ENCODE peak calls at places on chromosome 13, in nine cellular contexts. Y is progenitor cell of endocrine pancreas, B is neuronal stem cell, R is NCI-H1092, D is EL, C is NCI-H345, K is fibroblast of mammary gland, Q is NCI-H2171, S is cerebellar cortex. U is an unnamed sample.

GRCh38 chr13:112727581-112727980 is 37.7 kb downstream of the ATP11A start:
- DNase-seq in Y (no peak), B (no peak), R (no peak), D (no peak), C (no peak), K (no peak), Q (peak), S (no peak), U (no peak)

GRCh38 chr13:98450495-98451167 is 126.3 kb downstream of the STK24 start:
- DNase-seq in Y (no peak), B (no peak), R (no peak), D (no peak), C (no peak), K (no peak), Q (no peak), S (peak), U (no peak)

GRCh38 chr13:31242342-31242741 is 42.6 kb downstream of the B3GLCT start:
- DNase-seq in Y (no peak), B (no peak), R (no peak), D (no peak), C (no peak), K (peak), Q (no peak), S (no peak), U (no peak)

GRCh38 chr13:41905600-41906254 is 55.2 kb downstream of the VWA8 start:
- DNase-seq in Y (no peak), B (no peak), R (peak), D (peak), C (peak), K (peak), Q (no peak), S (peak), U (no peak)

GRCh38 chr13:87677334-87678234 is 6.4 kb downstream of the SLITRK5 start:
- DNase-seq in Y (peak), B (peak), R (peak), D (no peak), C (peak), K (no peak), Q (no peak), S (no peak), U (no peak)

GRCh38 chr13:45325806-45326205 is 15.2 kb downstream of the TPT1 start:
- DNase-seq in Y (no peak), B (no peak), R (no peak), D (peak), C (no peak), K (peak), Q (no peak), S (no peak), U (no peak)

GRCh38 chr13:95564948-95565347 is 12.4 kb downstream of the CLDN10 start:
- DNase-seq in Y (no peak), B (no peak), R (no peak), D (peak), C (no peak), K (peak), Q (no peak), S (no peak), U (no peak)

GRCh38 chr13:42969558-42970172 is 22.4 kb downstream of the EPSTI1 start:
- DNase-seq in Y (peak), B (peak), R (peak), D (peak), C (peak), K (peak), Q (peak), S (peak), U (peak)

GRCh38 chr13:98544105-98544710 is 32.7 kb downstream of the STK24 start:
- DNase-seq in Y (no peak), B (no peak), R (no peak), D (no peak), C (no peak), K (no peak), Q (no peak), S (no peak), U (no peak)

GRCh38 chr13:44734204-44734707 is 158.1 kb upstream of the TSC22D1 start:
- DNase-seq in Y (no peak), B (no peak), R (peak), D (peak), C (no peak), K (peak), Q (peak), S (no peak), U (peak)

GRCh38 chr13:49308104-49308875 is 60.6 kb downstream of the CDADC1 start:
- DNase-seq in Y (no peak), B (no peak), R (no peak), D (no peak), C (no peak), K (peak), Q (no peak), S (peak), U (no peak)

GRCh38 chr13:70457474-70457873 is 349.2 kb upstream of the KLHL1 start:
- DNase-seq in Y (no peak), B (no peak), R (no peak), D (no peak), C (no peak), K (no peak), Q (no peak), S (no peak), U (no peak)

GRCh38 chr13:105334211-105334610 is 1201.3 kb downstream of the EFNB2 start:
- DNase-seq in Y (no peak), B (no peak), R (no peak), D (peak), C (no peak), K (no peak), Q (no peak), S (no peak), U (no peak)

GRCh38 chr13:20126460-20127262 is 34.2 kb downstream of the GJA3 start:
- DNase-seq in Y (no peak), B (no peak), R (no peak), D (no peak), C (no peak), K (no peak), Q (no peak), S (no peak), U (no peak)

GRCh38 chr13:24127116-24127631 is 33.3 kb upstream of the SPATA13 start:
- DNase-seq in Y (no peak), B (no peak), R (no peak), D (no peak), C (no peak), K (peak), Q (no peak), S (no peak), U (no peak)

GRCh38 chr13:109454167-109454917 is 332.0 kb downstream of the IRS2 start:
- DNase-seq in Y (no peak), B (no peak), R (no peak), D (no peak), C (no peak), K (no peak), Q (no peak), S (no peak), U (no peak)

GRCh38 chr13:87669379-87669978 is 1.7 kb upstream of the SLITRK5 start:
- DNase-seq in Y (no peak), B (no peak), R (peak), D (no peak), C (peak), K (peak), Q (no peak), S (peak), U (peak)

GRCh38 chr13:47621931-47622330 is 379.1 kb downstream of the SUCLA2 start:
- DNase-seq in Y (no peak), B (no peak), R (no peak), D (no peak), C (no peak), K (peak), Q (no peak), S (no peak), U (no peak)

GRCh38 chr13:73230714-73231113 is 171.9 kb downstream of the KLF5 start:
- DNase-seq in Y (no peak), B (no peak), R (no peak), D (no peak), C (no peak), K (peak), Q (no peak), S (no peak), U (no peak)

GRCh38 chr13:20796791-20797513 is 23.2 kb upstream of the EEF1AKMT1 start:
- DNase-seq in Y (no peak), B (no peak), R (no peak), D (peak), C (no peak), K (peak), Q (no peak), S (no peak), U (no peak)

GRCh38 chr13:25686831-25687495 is 315.2 kb downstream of the ATP8A2 start:
- DNase-seq in Y (no peak), B (no peak), R (peak), D (no peak), C (peak), K (no peak), Q (peak), S (no peak), U (no peak)

GRCh38 chr13:109199280-109199679 is 569.9 kb downstream of the MYO16 start:
- DNase-seq in Y (no peak), B (no peak), R (no peak), D (no peak), C (no peak), K (no peak), Q (no peak), S (no peak), U (no peak)

GRCh38 chr13:51258612-51259358 is 36.6 kb downstream of the FAM124A start:
- DNase-seq in Y (no peak), B (no peak), R (no peak), D (no peak), C (no peak), K (no peak), Q (no peak), S (no peak), U (no peak)

GRCh38 chr13:98896868-98897144 is 81.1 kb downstream of the DOCK9 start:
- DNase-seq in Y (no peak), B (no peak), R (no peak), D (no peak), C (no peak), K (no peak), Q (no peak), S (no peak), U (no peak)

GRCh38 chr13:60090579-60090978 is 73.1 kb downstream of the DIAPH3 start:
- DNase-seq in Y (no peak), B (no peak), R (no peak), D (peak), C (no peak), K (peak), Q (no peak), S (no peak), U (no peak)

GRCh38 chr13:78827471-78827870 is 168.5 kb upstream of the OBI1 start:
- DNase-seq in Y (no peak), B (no peak), R (no peak), D (no peak), C (no peak), K (no peak), Q (no peak), S (peak), U (no peak)

GRCh38 chr13:35349673-35350278 is 126.7 kb downstream of the MAB21L1 start:
- DNase-seq in Y (no peak), B (no peak), R (no peak), D (peak), C (no peak), K (peak), Q (no peak), S (no peak), U (no peak)

GRCh38 chr13:112844879-112845278 is 124.1 kb upstream of the MCF2L start:
- DNase-seq in Y (no peak), B (no peak), R (no peak), D (no peak), C (no peak), K (no peak), Q (no peak), S (no peak), U (no peak)

GRCh38 chr13:44015808-44016207 is 136.1 kb downstream of the LACC1 start:
- DNase-seq in Y (no peak), B (no peak), R (no peak), D (no peak), C (no peak), K (no peak), Q (no peak), S (no peak), U (no peak)

GRCh38 chr13:39058040-39058439 is 19.8 kb downstream of the NHLRC3 start:
- DNase-seq in Y (no peak), B (no peak), R (no peak), D (no peak), C (no peak), K (no peak), Q (no peak), S (no peak), U (no peak)

GRCh38 chr13:83153833-83154232 is 728.4 kb downstream of the SLITRK1 start:
- DNase-seq in Y (no peak), B (no peak), R (peak), D (no peak), C (peak), K (no peak), Q (no peak), S (no peak), U (no peak)

GRCh38 chr13:49443327-49443688 is 556 bp downstream of the CAB39L start:
- DNase-seq in Y (no peak), B (peak), R (no peak), D (peak), C (peak), K (peak), Q (peak), S (no peak), U (no peak)

GRCh38 chr13:98142427-98143156 is at the start of gene FARP1:
- DNase-seq in Y (peak), B (peak), R (peak), D (peak), C (peak), K (peak), Q (peak), S (peak), U (peak)

GRCh38 chr13:30847697-30848307 is 58.3 kb upstream of the MEDAG start:
- DNase-seq in Y (no peak), B (no peak), R (no peak), D (peak), C (no peak), K (peak), Q (no peak), S (no peak), U (no peak)

GRCh38 chr13:45527699-45528462 is 63.1 kb downstream of the COG3 start:
- DNase-seq in Y (no peak), B (no peak), R (no peak), D (peak), C (no peak), K (no peak), Q (no peak), S (no peak), U (no peak)

GRCh38 chr13:93690139-93690538 is 463.5 kb downstream of the GPC6 start:
- DNase-seq in Y (no peak), B (peak), R (no peak), D (peak), C (no peak), K (peak), Q (no peak), S (no peak), U (no peak)

GRCh38 chr13:76754414-76754813 is 131.8 kb downstream of the KCTD12 start:
- DNase-seq in Y (no peak), B (no peak), R (no peak), D (no peak), C (no peak), K (peak), Q (no peak), S (peak), U (no peak)

U was measured in NCI-H524.